ENCODE peak calls at places on chromosomes 12 and 14, in seven cellular contexts. H is right atrium auricular region; L is CD4-positive, CD25-positive, alpha-beta regulatory T cell; K is lung; J is ovary; Y is GM23248; G is psoas muscle. Z is an unnamed sample. For H3K9me3 and H3K4me1, the result is how much of the 10 kb centered on the place peaks cover.

GRCh38 chr14:24634158-24634557 is at the start of gene GZMB:
- DNase-seq in G (no peak), J (no peak), H (no peak), K (no peak), Y (peak), L (no peak), Z (peak)

GRCh38 chr12:12927211-12928079 is 24.5 kb downstream of the GPRC5D start:
- DNase-seq in H (peak), L (peak), J (peak), K (peak), G (peak), Y (no peak), Z (peak)

GRCh38 chr14:31881531-31882310 is 195.4 kb upstream of the ARHGAP5 start:
- DNase-seq in L (no peak), H (no peak), G (no peak), J (no peak), K (no peak), Y (peak), Z (no peak)

GRCh38 chr12:20194171-20194570 is 174.2 kb upstream of the PDE3A start:
- DNase-seq in L (no peak), Y (peak), J (no peak), G (no peak), H (no peak), K (no peak), Z (no peak)

GRCh38 chr14:77058082-77058481 is 29.6 kb upstream of the IRF2BPL start:
- DNase-seq in G (peak), L (no peak), H (no peak), K (no peak), Y (no peak), J (no peak), Z (no peak)

GRCh38 chr14:101501858-101502615 is 59.3 kb upstream of the DIO3 start:
- DNase-seq in Y (no peak), J (no peak), L (no peak), H (peak), K (no peak), G (no peak), Z (no peak)

GRCh38 chr12:49549735-49550710 is 11.2 kb downstream of the KCNH3 start:
- DNase-seq in K (no peak), L (no peak), J (peak), H (no peak), G (no peak), Y (no peak), Z (no peak)

GRCh38 chr14:66025779-66026178 is 460.4 kb upstream of the CCDC196 start:
- DNase-seq in K (no peak), H (no peak), G (no peak), L (no peak), J (no peak), Y (no peak), Z (no peak)

GRCh38 chr14:23930742-23931141 is 22.8 kb upstream of the DHRS4 start:
- DNase-seq in J (no peak), G (no peak), L (no peak), Y (peak), H (peak), K (no peak), Z (no peak)

GRCh38 chr12:44874981-44875416 is 1.1 kb downstream of the NELL2 start:
- DNase-seq in Y (peak), L (no peak), H (no peak), G (no peak), J (no peak), K (no peak), Z (no peak)

GRCh38 chr12:62631531-62632520 is 165.2 kb downstream of the MON2 start:
- DNase-seq in G (peak), L (no peak), J (peak), Y (peak), K (peak), H (peak), Z (peak)

GRCh38 chr14:67525389-67525788 is 7.7 kb upstream of the PLEKHH1 start:
- DNase-seq in L (no peak), G (no peak), J (no peak), K (no peak), Y (no peak), H (no peak), Z (no peak)

GRCh38 chr12:59780605-59781135 is 184.8 kb downstream of the SLC16A7 start:
- DNase-seq in Y (peak), H (no peak), L (no peak), J (no peak), K (no peak), G (no peak), Z (no peak)

GRCh38 chr14:103112488-103113243 is 10.6 kb upstream of the TNFAIP2 start:
- DNase-seq in G (no peak), K (no peak), Y (no peak), J (no peak), H (no peak), L (no peak), Z (no peak)

GRCh38 chr12:50314629-50315312 is 31.5 kb upstream of the LIMA1 start:
- DNase-seq in L (no peak), J (no peak), H (no peak), K (no peak), Y (peak), G (no peak), Z (no peak)

GRCh38 chr12:96350982-96351381 is 49.3 kb downstream of the CDK17 start:
- DNase-seq in H (no peak), G (no peak), K (no peak), J (no peak), Y (peak), L (no peak), Z (no peak)

GRCh38 chr12:63994704-63995103 is 150.2 kb downstream of the SRGAP1 start:
- DNase-seq in K (no peak), L (no peak), H (no peak), Y (peak), G (no peak), J (no peak), Z (no peak)

GRCh38 chr12:71135812-71136176 is 22.0 kb downstream of the TSPAN8 start:
- DNase-seq in L (no peak), H (no peak), K (no peak), J (no peak), Y (no peak), G (no peak), Z (no peak)

GRCh38 chr12:57738661-57739237 is at the start of gene AGAP2:
- DNase-seq in J (no peak), H (no peak), L (no peak), K (no peak), G (no peak), Y (peak), Z (no peak)
- H3K4me3 ChIP-seq in J (peak), H (peak), L (peak), K (no peak), G (peak), Y (peak), Z (peak)

DNA sequence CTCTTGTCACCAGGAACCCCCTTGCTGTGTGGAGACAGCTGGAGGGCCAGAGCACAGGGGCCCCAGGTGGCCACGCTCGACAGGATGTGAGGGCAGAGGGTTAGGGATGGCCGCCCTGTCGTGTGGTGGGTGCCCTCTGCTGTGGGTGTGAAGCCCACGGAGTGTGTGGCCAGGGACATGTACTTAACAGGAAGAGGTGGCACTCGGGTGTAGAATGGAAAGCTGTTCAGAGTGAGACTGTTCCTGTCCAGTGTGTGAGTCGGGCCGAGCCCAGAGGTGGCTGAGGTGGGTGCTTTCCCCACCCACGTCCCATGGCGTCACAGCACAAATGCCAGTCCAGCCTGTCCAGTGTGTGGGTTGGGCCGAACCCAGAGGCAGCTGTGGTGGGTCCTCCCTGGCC is 47.1 kb downstream of the FBRSL1 start:
- DNase-seq in K (no peak), H (no peak), L (no peak), Y (no peak), G (no peak), J (no peak), Z (no peak)
- H3K9me3 ChIP-seq in K (under half), H (under half), L (under half), Y (under half), G (under half), J (under half), Z (under half)

GRCh38 chr12:124506832-124507153 is 60.6 kb downstream of the NCOR2 start:
- DNase-seq in H (no peak), J (no peak), Y (no peak), L (no peak), G (no peak), K (no peak), Z (no peak)

GRCh38 chr12:124506145-124506831 is 61.1 kb downstream of the NCOR2 start:
- DNase-seq in G (peak), J (peak), L (no peak), K (peak), H (peak), Y (peak), Z (peak)

GRCh38 chr12:124504273-124505000 is 63.0 kb downstream of the NCOR2 start:
- DNase-seq in G (peak), H (no peak), J (no peak), K (no peak), L (no peak), Y (no peak), Z (no peak)

GRCh38 chr12:124503305-124503704 is 64.1 kb downstream of the NCOR2 start:
- DNase-seq in Y (no peak), G (no peak), L (no peak), J (no peak), K (no peak), H (no peak), Z (no peak)

DNA sequence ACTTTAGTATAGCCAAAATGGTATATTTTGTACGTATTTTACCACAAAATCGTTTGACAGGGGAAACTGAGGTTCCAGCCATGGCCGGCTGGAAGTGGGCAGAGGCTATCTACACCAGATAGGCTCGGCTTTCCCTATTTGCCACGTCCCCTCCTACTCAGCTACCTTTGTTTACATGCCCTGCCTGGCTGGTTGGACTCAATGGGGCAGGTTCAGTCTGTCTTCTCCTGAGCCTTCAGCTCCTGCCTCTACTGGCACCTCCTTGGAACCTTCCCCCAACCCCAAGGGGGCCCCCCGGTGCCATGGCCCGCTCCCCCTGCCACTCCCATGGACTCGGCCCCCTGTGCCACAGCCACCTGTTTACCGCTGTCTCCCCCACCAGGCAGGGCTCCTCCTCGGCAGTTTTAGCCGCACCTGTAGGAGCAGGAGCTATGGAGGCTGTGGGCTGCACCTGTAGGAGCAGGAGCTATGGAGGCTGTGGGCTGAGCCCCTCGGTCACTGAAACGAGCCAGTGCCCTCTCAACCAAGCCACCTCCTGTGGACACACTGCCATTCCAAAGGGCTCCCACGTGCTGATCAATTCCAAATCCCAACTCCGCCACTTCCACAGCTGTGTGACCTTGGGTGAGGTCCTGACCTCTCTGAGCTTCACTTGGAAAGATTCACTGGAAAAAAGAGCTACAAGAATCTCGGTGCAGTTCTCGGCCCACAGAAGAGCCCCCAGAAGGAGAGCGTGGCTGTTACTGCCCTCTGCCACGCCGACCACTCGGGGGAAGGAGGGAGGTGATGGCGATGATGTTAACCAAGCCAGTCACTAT is 62.2 kb downstream of the NCOR2 start:
- DNase-seq in G (peak), K (no peak), J (no peak), Y (no peak), H (no peak), L (no peak), Z (no peak)
- H3K4me1 ChIP-seq in G (half or more), K (under half), J (under half), Y (under half), H (under half), L (under half), Z (under half)

GRCh38 chr12:124389537-124390441 is 94.9 kb downstream of the RFLNA start:
- DNase-seq in Y (no peak), G (no peak), H (no peak), J (peak), K (no peak), L (no peak), Z (no peak)
- H3K4me3 ChIP-seq in Y (peak), G (peak), H (peak), J (peak), K (no peak), L (no peak), Z (no peak)

Z was measured in aorta.